ENCODE peak calls at places on chromosomes 7 and 10, in five cellular contexts. One of them, this sample, is unnamed.

GRCh38 chr10:62250594-62251198 is 17.9 kb downstream of the RTKN2 start:
- DNase-seq in stimulated activated CD8-positive, alpha-beta memory T cell treated with anti-CD3 and anti-CD28 coated beads, Interleukin-2, amount 100 ng/mL, for 48 hours: no peak
- DNase-seq in kidney glomerular epithelial cell: peak
- DNase-seq in choroid plexus epithelial cell: peak
- DNase-seq in gastrocnemius medialis: no peak
- DNase-seq in this sample: no peak

GRCh38 chr7:159031750-159032149 is 112.9 kb downstream of the VIPR2 start:
- DNase-seq in stimulated activated CD8-positive, alpha-beta memory T cell treated with anti-CD3 and anti-CD28 coated beads, Interleukin-2, amount 100 ng/mL, for 48 hours: no peak
- DNase-seq in kidney glomerular epithelial cell: no peak
- DNase-seq in choroid plexus epithelial cell: no peak
- DNase-seq in gastrocnemius medialis: no peak
- DNase-seq in this sample: no peak

GRCh38 chr10:15262036-15262713 is 93.7 kb upstream of the NMT2 start:
- DNase-seq in stimulated activated CD8-positive, alpha-beta memory T cell treated with anti-CD3 and anti-CD28 coated beads, Interleukin-2, amount 100 ng/mL, for 48 hours: no peak
- DNase-seq in kidney glomerular epithelial cell: peak
- DNase-seq in choroid plexus epithelial cell: peak
- DNase-seq in gastrocnemius medialis: no peak
- DNase-seq in this sample: peak

GRCh38 chr10:42783181-42783549 is 570 bp downstream of the BMS1 start:
- DNase-seq in stimulated activated CD8-positive, alpha-beta memory T cell treated with anti-CD3 and anti-CD28 coated beads, Interleukin-2, amount 100 ng/mL, for 48 hours: no peak
- DNase-seq in kidney glomerular epithelial cell: peak
- DNase-seq in choroid plexus epithelial cell: peak
- DNase-seq in gastrocnemius medialis: peak
- DNase-seq in this sample: peak

GRCh38 chr10:72322280-72323058 is 32.2 kb downstream of the DNAJB12 start:
- DNase-seq in stimulated activated CD8-positive, alpha-beta memory T cell treated with anti-CD3 and anti-CD28 coated beads, Interleukin-2, amount 100 ng/mL, for 48 hours: no peak
- DNase-seq in kidney glomerular epithelial cell: no peak
- DNase-seq in choroid plexus epithelial cell: no peak
- DNase-seq in gastrocnemius medialis: peak
- DNase-seq in this sample: no peak

GRCh38 chr10:43904831-43905230 is 256.1 kb upstream of the ZNF32 start:
- DNase-seq in stimulated activated CD8-positive, alpha-beta memory T cell treated with anti-CD3 and anti-CD28 coated beads, Interleukin-2, amount 100 ng/mL, for 48 hours: no peak
- DNase-seq in kidney glomerular epithelial cell: no peak
- DNase-seq in choroid plexus epithelial cell: peak
- DNase-seq in gastrocnemius medialis: no peak
- DNase-seq in this sample: no peak

GRCh38 chr7:151491859-151492258 is 27.8 kb downstream of the RHEB start:
- DNase-seq in stimulated activated CD8-positive, alpha-beta memory T cell treated with anti-CD3 and anti-CD28 coated beads, Interleukin-2, amount 100 ng/mL, for 48 hours: no peak
- DNase-seq in kidney glomerular epithelial cell: peak
- DNase-seq in choroid plexus epithelial cell: peak
- DNase-seq in gastrocnemius medialis: no peak
- DNase-seq in this sample: no peak

GRCh38 chr10:104589871-104590270 is 51.2 kb upstream of the SORCS3 start:
- DNase-seq in stimulated activated CD8-positive, alpha-beta memory T cell treated with anti-CD3 and anti-CD28 coated beads, Interleukin-2, amount 100 ng/mL, for 48 hours: no peak
- DNase-seq in kidney glomerular epithelial cell: peak
- DNase-seq in choroid plexus epithelial cell: peak
- DNase-seq in gastrocnemius medialis: no peak
- DNase-seq in this sample: no peak

GRCh38 chr10:75751232-75751631 is 319.8 kb downstream of the LRMDA start:
- DNase-seq in stimulated activated CD8-positive, alpha-beta memory T cell treated with anti-CD3 and anti-CD28 coated beads, Interleukin-2, amount 100 ng/mL, for 48 hours: no peak
- DNase-seq in kidney glomerular epithelial cell: no peak
- DNase-seq in choroid plexus epithelial cell: no peak
- DNase-seq in gastrocnemius medialis: no peak
- DNase-seq in this sample: no peak

GRCh38 chr10:66910676-66911075 is 15.2 kb upstream of the LRRTM3 start:
- DNase-seq in stimulated activated CD8-positive, alpha-beta memory T cell treated with anti-CD3 and anti-CD28 coated beads, Interleukin-2, amount 100 ng/mL, for 48 hours: no peak
- DNase-seq in kidney glomerular epithelial cell: no peak
- DNase-seq in choroid plexus epithelial cell: no peak
- DNase-seq in gastrocnemius medialis: no peak
- DNase-seq in this sample: no peak

GRCh38 chr10:127408115-127408710 is 140.9 kb upstream of the NPS start:
- DNase-seq in stimulated activated CD8-positive, alpha-beta memory T cell treated with anti-CD3 and anti-CD28 coated beads, Interleukin-2, amount 100 ng/mL, for 48 hours: no peak
- DNase-seq in kidney glomerular epithelial cell: no peak
- DNase-seq in choroid plexus epithelial cell: no peak
- DNase-seq in gastrocnemius medialis: no peak
- DNase-seq in this sample: no peak

GRCh38 chr10:48564466-48565150 is 40.3 kb downstream of the ARHGAP22 start:
- DNase-seq in stimulated activated CD8-positive, alpha-beta memory T cell treated with anti-CD3 and anti-CD28 coated beads, Interleukin-2, amount 100 ng/mL, for 48 hours: no peak
- DNase-seq in kidney glomerular epithelial cell: no peak
- DNase-seq in choroid plexus epithelial cell: no peak
- DNase-seq in gastrocnemius medialis: no peak
- DNase-seq in this sample: no peak

GRCh38 chr10:59018977-59019376 is 157.5 kb upstream of the PHYHIPL start:
- DNase-seq in stimulated activated CD8-positive, alpha-beta memory T cell treated with anti-CD3 and anti-CD28 coated beads, Interleukin-2, amount 100 ng/mL, for 48 hours: no peak
- DNase-seq in kidney glomerular epithelial cell: no peak
- DNase-seq in choroid plexus epithelial cell: peak
- DNase-seq in gastrocnemius medialis: no peak
- DNase-seq in this sample: no peak

GRCh38 chr10:37495415-37495814 is 362.0 kb downstream of the ZNF248 start:
- DNase-seq in stimulated activated CD8-positive, alpha-beta memory T cell treated with anti-CD3 and anti-CD28 coated beads, Interleukin-2, amount 100 ng/mL, for 48 hours: no peak
- DNase-seq in kidney glomerular epithelial cell: no peak
- DNase-seq in choroid plexus epithelial cell: no peak
- DNase-seq in gastrocnemius medialis: no peak
- DNase-seq in this sample: no peak

GRCh38 chr10:11713186-11713743 is 28.9 kb upstream of the ECHDC3 start:
- DNase-seq in stimulated activated CD8-positive, alpha-beta memory T cell treated with anti-CD3 and anti-CD28 coated beads, Interleukin-2, amount 100 ng/mL, for 48 hours: no peak
- DNase-seq in kidney glomerular epithelial cell: peak
- DNase-seq in choroid plexus epithelial cell: peak
- DNase-seq in gastrocnemius medialis: no peak
- DNase-seq in this sample: peak

GRCh38 chr7:31687024-31687423 is at the start of gene PPP1R17:
- DNase-seq in stimulated activated CD8-positive, alpha-beta memory T cell treated with anti-CD3 and anti-CD28 coated beads, Interleukin-2, amount 100 ng/mL, for 48 hours: no peak
- DNase-seq in kidney glomerular epithelial cell: no peak
- DNase-seq in choroid plexus epithelial cell: no peak
- DNase-seq in gastrocnemius medialis: no peak
- DNase-seq in this sample: no peak

GRCh38 chr7:123218866-123219265 is 19.1 kb upstream of the SLC13A1 start:
- DNase-seq in stimulated activated CD8-positive, alpha-beta memory T cell treated with anti-CD3 and anti-CD28 coated beads, Interleukin-2, amount 100 ng/mL, for 48 hours: no peak
- DNase-seq in kidney glomerular epithelial cell: no peak
- DNase-seq in choroid plexus epithelial cell: no peak
- DNase-seq in gastrocnemius medialis: no peak
- DNase-seq in this sample: no peak

GRCh38 chr10:44577533-44577932 is 192.6 kb upstream of the CXCL12 start:
- DNase-seq in stimulated activated CD8-positive, alpha-beta memory T cell treated with anti-CD3 and anti-CD28 coated beads, Interleukin-2, amount 100 ng/mL, for 48 hours: no peak
- DNase-seq in kidney glomerular epithelial cell: no peak
- DNase-seq in choroid plexus epithelial cell: no peak
- DNase-seq in gastrocnemius medialis: no peak
- DNase-seq in this sample: no peak

GRCh38 chr10:3467052-3467906 is 294.7 kb upstream of the PITRM1 start:
- DNase-seq in stimulated activated CD8-positive, alpha-beta memory T cell treated with anti-CD3 and anti-CD28 coated beads, Interleukin-2, amount 100 ng/mL, for 48 hours: no peak
- DNase-seq in kidney glomerular epithelial cell: peak
- DNase-seq in choroid plexus epithelial cell: peak
- DNase-seq in gastrocnemius medialis: peak
- DNase-seq in this sample: no peak

GRCh38 chr10:113518816-113519591 is 33.8 kb upstream of the HABP2 start:
- DNase-seq in stimulated activated CD8-positive, alpha-beta memory T cell treated with anti-CD3 and anti-CD28 coated beads, Interleukin-2, amount 100 ng/mL, for 48 hours: no peak
- DNase-seq in kidney glomerular epithelial cell: no peak
- DNase-seq in choroid plexus epithelial cell: no peak
- DNase-seq in gastrocnemius medialis: no peak
- DNase-seq in this sample: no peak

GRCh38 chr7:10767771-10768170 is 205.9 kb upstream of the PHF14 start:
- DNase-seq in stimulated activated CD8-positive, alpha-beta memory T cell treated with anti-CD3 and anti-CD28 coated beads, Interleukin-2, amount 100 ng/mL, for 48 hours: no peak
- DNase-seq in kidney glomerular epithelial cell: peak
- DNase-seq in choroid plexus epithelial cell: no peak
- DNase-seq in gastrocnemius medialis: no peak
- DNase-seq in this sample: no peak

GRCh38 chr7:43735802-43736603 is 6.7 kb upstream of the COA1 start:
- DNase-seq in stimulated activated CD8-positive, alpha-beta memory T cell treated with anti-CD3 and anti-CD28 coated beads, Interleukin-2, amount 100 ng/mL, for 48 hours: no peak
- DNase-seq in kidney glomerular epithelial cell: peak
- DNase-seq in choroid plexus epithelial cell: peak
- DNase-seq in gastrocnemius medialis: no peak
- DNase-seq in this sample: peak

GRCh38 chr10:112585960-112586359 is 138.9 kb downstream of the VTI1A start:
- DNase-seq in stimulated activated CD8-positive, alpha-beta memory T cell treated with anti-CD3 and anti-CD28 coated beads, Interleukin-2, amount 100 ng/mL, for 48 hours: no peak
- DNase-seq in kidney glomerular epithelial cell: no peak
- DNase-seq in choroid plexus epithelial cell: peak
- DNase-seq in gastrocnemius medialis: no peak
- DNase-seq in this sample: no peak

GRCh38 chr10:101304316-101304715 is 49.6 kb upstream of the BTRC start:
- DNase-seq in stimulated activated CD8-positive, alpha-beta memory T cell treated with anti-CD3 and anti-CD28 coated beads, Interleukin-2, amount 100 ng/mL, for 48 hours: no peak
- DNase-seq in kidney glomerular epithelial cell: no peak
- DNase-seq in choroid plexus epithelial cell: no peak
- DNase-seq in gastrocnemius medialis: no peak
- DNase-seq in this sample: no peak

GRCh38 chr10:69061305-69062161 is 26.4 kb upstream of the SRGN start:
- DNase-seq in stimulated activated CD8-positive, alpha-beta memory T cell treated with anti-CD3 and anti-CD28 coated beads, Interleukin-2, amount 100 ng/mL, for 48 hours: no peak
- DNase-seq in kidney glomerular epithelial cell: peak
- DNase-seq in choroid plexus epithelial cell: peak
- DNase-seq in gastrocnemius medialis: peak
- DNase-seq in this sample: peak

GRCh38 chr7:76505168-76506080 is 4.9 kb upstream of the UPK3B start:
- DNase-seq in stimulated activated CD8-positive, alpha-beta memory T cell treated with anti-CD3 and anti-CD28 coated beads, Interleukin-2, amount 100 ng/mL, for 48 hours: no peak
- DNase-seq in kidney glomerular epithelial cell: no peak
- DNase-seq in choroid plexus epithelial cell: no peak
- DNase-seq in gastrocnemius medialis: no peak
- DNase-seq in this sample: no peak

GRCh38 chr7:92436843-92437445 is 10.3 kb upstream of the GATAD1 start:
- DNase-seq in stimulated activated CD8-positive, alpha-beta memory T cell treated with anti-CD3 and anti-CD28 coated beads, Interleukin-2, amount 100 ng/mL, for 48 hours: no peak
- DNase-seq in kidney glomerular epithelial cell: no peak
- DNase-seq in choroid plexus epithelial cell: no peak
- DNase-seq in gastrocnemius medialis: no peak
- DNase-seq in this sample: no peak

GRCh38 chr7:55375237-55375636 is 10.1 kb downstream of the LANCL2 start:
- DNase-seq in stimulated activated CD8-positive, alpha-beta memory T cell treated with anti-CD3 and anti-CD28 coated beads, Interleukin-2, amount 100 ng/mL, for 48 hours: no peak
- DNase-seq in kidney glomerular epithelial cell: no peak
- DNase-seq in choroid plexus epithelial cell: no peak
- DNase-seq in gastrocnemius medialis: no peak
- DNase-seq in this sample: no peak

GRCh38 chr7:104973227-104973626 is 40.8 kb upstream of the KMT2E start:
- DNase-seq in stimulated activated CD8-positive, alpha-beta memory T cell treated with anti-CD3 and anti-CD28 coated beads, Interleukin-2, amount 100 ng/mL, for 48 hours: no peak
- DNase-seq in kidney glomerular epithelial cell: no peak
- DNase-seq in choroid plexus epithelial cell: no peak
- DNase-seq in gastrocnemius medialis: no peak
- DNase-seq in this sample: no peak

GRCh38 chr10:58266826-58267712 is 625 bp downstream of the IPMK start:
- DNase-seq in stimulated activated CD8-positive, alpha-beta memory T cell treated with anti-CD3 and anti-CD28 coated beads, Interleukin-2, amount 100 ng/mL, for 48 hours: no peak
- DNase-seq in kidney glomerular epithelial cell: peak
- DNase-seq in choroid plexus epithelial cell: peak
- DNase-seq in gastrocnemius medialis: peak
- DNase-seq in this sample: peak

GRCh38 chr7:920351-921070 is 34.0 kb downstream of the ADAP1 start:
- DNase-seq in stimulated activated CD8-positive, alpha-beta memory T cell treated with anti-CD3 and anti-CD28 coated beads, Interleukin-2, amount 100 ng/mL, for 48 hours: no peak
- DNase-seq in kidney glomerular epithelial cell: no peak
- DNase-seq in choroid plexus epithelial cell: no peak
- DNase-seq in gastrocnemius medialis: peak
- DNase-seq in this sample: no peak

GRCh38 chr10:119970107-119970506 is 77.6 kb downstream of the SEC23IP start:
- DNase-seq in stimulated activated CD8-positive, alpha-beta memory T cell treated with anti-CD3 and anti-CD28 coated beads, Interleukin-2, amount 100 ng/mL, for 48 hours: no peak
- DNase-seq in kidney glomerular epithelial cell: no peak
- DNase-seq in choroid plexus epithelial cell: no peak
- DNase-seq in gastrocnemius medialis: no peak
- DNase-seq in this sample: no peak

GRCh38 chr10:70743879-70744278 is 41.3 kb downstream of the TBATA start:
- DNase-seq in stimulated activated CD8-positive, alpha-beta memory T cell treated with anti-CD3 and anti-CD28 coated beads, Interleukin-2, amount 100 ng/mL, for 48 hours: no peak
- DNase-seq in kidney glomerular epithelial cell: no peak
- DNase-seq in choroid plexus epithelial cell: no peak
- DNase-seq in gastrocnemius medialis: no peak
- DNase-seq in this sample: no peak

GRCh38 chr10:44417761-44418160 is 32.9 kb upstream of the CXCL12 start:
- DNase-seq in stimulated activated CD8-positive, alpha-beta memory T cell treated with anti-CD3 and anti-CD28 coated beads, Interleukin-2, amount 100 ng/mL, for 48 hours: no peak
- DNase-seq in kidney glomerular epithelial cell: no peak
- DNase-seq in choroid plexus epithelial cell: no peak
- DNase-seq in gastrocnemius medialis: no peak
- DNase-seq in this sample: no peak

This sample was measured in erythroblast.